ENCODE peak calls at places on chromosomes 13 and 19, in four cellular contexts. F is IMR-90, Z is brain microvascular endothelial cell, R is B cell. A is an unnamed sample.

GRCh38 chr13:65697843-65698242 is 1532.3 kb downstream of the PCDH9 start:
- DNase-seq in R (no peak), F (no peak), Z (no peak), A (no peak)

GRCh38 chr13:111177803-111178389 is 62.8 kb downstream of the ARHGEF7 start:
- DNase-seq in F (peak), R (no peak), Z (peak), A (no peak)

GRCh38 chr13:113646376-113646775 is 11.6 kb downstream of the ATP4B start:
- DNase-seq in R (no peak), F (no peak), Z (no peak), A (no peak)

GRCh38 chr13:109778102-109778542 is 8.3 kb downstream of the IRS2 start:
- DNase-seq in Z (no peak), F (peak), R (no peak), A (no peak)

GRCh38 chr13:45401306-45401705 is 16.9 kb downstream of the SLC25A30 start:
- DNase-seq in R (no peak), F (no peak), Z (no peak), A (no peak)

GRCh38 chr19:11405846-11406643 is 13.1 kb downstream of the RGL3 start:
- DNase-seq in Z (no peak), R (peak), F (no peak), A (peak)

GRCh38 chr13:30714629-30715028 is 20.7 kb upstream of the ALOX5AP start:
- DNase-seq in R (no peak), Z (no peak), F (no peak), A (no peak)

GRCh38 chr19:54420383-54421168 is 5.3 kb downstream of the TTYH1 start:
- DNase-seq in F (no peak), R (no peak), Z (peak), A (no peak)

GRCh38 chr13:87553142-87553541 is 118.0 kb upstream of the SLITRK5 start:
- DNase-seq in Z (no peak), F (no peak), R (no peak), A (no peak)

GRCh38 chr13:42047561-42048322 is 706 bp upstream of the DGKH start:
- DNase-seq in F (peak), Z (peak), R (peak), A (peak)

GRCh38 chr19:35041548-35042055 is at the start of gene HPN:
- DNase-seq in Z (no peak), F (no peak), R (no peak), A (no peak)

GRCh38 chr19:16496613-16496983 is 404 bp downstream of the C19orf44 start:
- DNase-seq in R (no peak), Z (peak), F (peak), A (no peak)

GRCh38 chr19:39858541-39858940 is 12.4 kb upstream of the FBL start:
- DNase-seq in F (peak), Z (no peak), R (no peak), A (no peak)

GRCh38 chr13:36674337-36675212 is 755 bp downstream of the SERTM1 start:
- DNase-seq in F (no peak), R (no peak), Z (no peak), A (peak)

GRCh38 chr13:79451500-79451962 is 29.4 kb upstream of the NDFIP2 start:
- DNase-seq in Z (peak), R (no peak), F (peak), A (peak)

GRCh38 chr19:10936661-10937084 is 8.1 kb downstream of the TIMM29 start:
- DNase-seq in F (peak), Z (peak), R (peak), A (peak)

GRCh38 chr19:18397242-18398202 is at the start of gene LRRC25:
- DNase-seq in R (peak), Z (no peak), F (no peak), A (peak)

GRCh38 chr19:7871530-7872305 is 2.5 kb downstream of the PRR36 start:
- DNase-seq in R (peak), Z (peak), F (peak), A (peak)

GRCh38 chr13:110410906-110411305 is 103.8 kb downstream of the COL4A2 start:
- DNase-seq in Z (no peak), F (no peak), R (no peak), A (no peak)

GRCh38 chr13:45325806-45326205 is 15.2 kb downstream of the TPT1 start:
- DNase-seq in R (no peak), F (peak), Z (peak), A (no peak)

GRCh38 chr19:10911579-10912363 is 16.7 kb downstream of the YIPF2 start:
- DNase-seq in F (no peak), Z (no peak), R (no peak), A (no peak)

GRCh38 chr19:10915511-10916091 is 12.8 kb downstream of the YIPF2 start:
- DNase-seq in R (no peak), Z (peak), F (peak), A (no peak)

GRCh38 chr13:21016487-21016886 is 44.9 kb downstream of the LATS2 start:
- DNase-seq in R (no peak), Z (no peak), F (no peak), A (no peak)

GRCh38 chr19:28859811-28860210 is 353.1 kb downstream of the UQCRFS1 start:
- DNase-seq in Z (no peak), R (no peak), F (no peak), A (no peak)

GRCh38 chr13:75838366-75839017 is 202.4 kb downstream of the LMO7 start:
- DNase-seq in Z (no peak), R (no peak), F (no peak), A (no peak)

GRCh38 chr13:20197361-20197834 is 4.7 kb upstream of the GJB2 start:
- DNase-seq in F (peak), Z (no peak), R (peak), A (peak)

GRCh38 chr13:72970956-72971355 is 87.8 kb upstream of the KLF5 start:
- DNase-seq in R (no peak), F (peak), Z (peak), A (no peak)

GRCh38 chr13:111508902-111509509 is 188.6 kb downstream of the TEX29 start:
- DNase-seq in F (no peak), R (no peak), Z (no peak), A (no peak)

GRCh38 chr19:32651729-32652140 is 23.2 kb downstream of the ANKRD27 start:
- DNase-seq in Z (peak), R (no peak), F (peak), A (no peak)

GRCh38 chr13:106569233-106570095 is 1.5 kb upstream of the ARGLU1 start:
- DNase-seq in Z (no peak), F (no peak), R (no peak), A (no peak)

GRCh38 chr19:45423033-45423588 is 606 bp downstream of the ERCC1 start:
- DNase-seq in F (no peak), R (no peak), Z (no peak), A (no peak)

GRCh38 chr19:55305491-55305890 is 19.6 kb downstream of the TMEM150B start:
- DNase-seq in R (peak), Z (no peak), F (no peak), A (peak)

GRCh38 chr19:47765522-47766358 is 12.8 kb upstream of the SELENOW start:
- DNase-seq in Z (no peak), F (peak), R (peak), A (peak)

GRCh38 chr19:15144046-15144646 is 36.9 kb downstream of the SYDE1 start:
- DNase-seq in Z (no peak), F (no peak), R (no peak), A (no peak)

GRCh38 chr19:2271516-2272103 is 10.4 kb downstream of the PEAK3 start:
- DNase-seq in F (peak), R (no peak), Z (peak), A (no peak)

GRCh38 chr13:48093588-48093987 is 1.3 kb downstream of the MED4 start:
- DNase-seq in R (no peak), F (no peak), Z (no peak), A (no peak)

GRCh38 chr13:73987618-73988017 is 146.6 kb downstream of the KLF12 start:
- DNase-seq in F (no peak), Z (no peak), R (no peak), A (no peak)

GRCh38 chr13:49421391-49421790 is 22.5 kb downstream of the CAB39L start:
- DNase-seq in Z (no peak), F (no peak), R (peak), A (peak)
- TF ChIP-seq CTCF in Z (peak), F (no peak), R (peak), A (no peak)

DNA sequence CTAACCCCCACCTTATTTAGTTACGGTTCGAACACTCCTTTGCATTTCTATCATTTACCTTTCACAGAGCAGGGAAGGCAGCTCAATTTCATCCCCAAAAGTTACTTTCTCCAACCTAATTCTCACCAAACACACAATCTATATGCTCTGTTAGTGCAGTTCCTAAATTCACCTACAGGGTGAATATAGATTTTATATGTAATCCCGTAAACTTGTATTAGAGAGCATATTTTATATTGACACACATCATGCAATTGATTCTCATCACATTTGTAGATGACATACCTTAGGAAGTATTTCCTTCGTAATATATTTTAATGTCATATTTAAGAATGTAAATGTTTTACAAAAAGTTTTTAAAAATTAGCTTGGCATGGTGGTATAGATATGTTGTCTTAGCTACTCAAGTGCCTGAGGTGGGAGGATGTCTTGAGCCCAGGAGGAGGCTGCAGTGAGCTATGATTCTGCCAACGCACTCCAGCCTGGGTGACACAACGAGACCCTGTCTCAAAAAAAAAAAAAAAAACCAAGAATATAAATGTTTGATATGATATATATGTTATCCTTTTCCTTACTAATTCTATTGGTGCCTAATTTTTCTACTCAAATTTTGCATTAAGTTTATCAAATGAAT is 57.3 kb upstream of the TNFRSF19 start:
- DNase-seq in Z (no peak), R (no peak), F (no peak), A (no peak)
- TF ChIP-seq CTCF in Z (peak), R (peak), F (peak), A (no peak)

GRCh38 chr19:41928221-41928683 is at the start of gene ERFL:
- DNase-seq in Z (no peak), F (no peak), R (peak), A (peak)

GRCh38 chr19:41930322-41930722 is 2.1 kb upstream of the ERFL start:
- DNase-seq in Z (no peak), F (no peak), R (no peak), A (no peak)

GRCh38 chr19:41927810-41928192 is 448 bp downstream of the ERFL start:
- DNase-seq in R (peak), Z (no peak), F (no peak), A (no peak)

GRCh38 chr19:41929536-41930071 is 1.4 kb upstream of the ERFL start:
- DNase-seq in R (no peak), Z (no peak), F (no peak), A (no peak)

DNA sequence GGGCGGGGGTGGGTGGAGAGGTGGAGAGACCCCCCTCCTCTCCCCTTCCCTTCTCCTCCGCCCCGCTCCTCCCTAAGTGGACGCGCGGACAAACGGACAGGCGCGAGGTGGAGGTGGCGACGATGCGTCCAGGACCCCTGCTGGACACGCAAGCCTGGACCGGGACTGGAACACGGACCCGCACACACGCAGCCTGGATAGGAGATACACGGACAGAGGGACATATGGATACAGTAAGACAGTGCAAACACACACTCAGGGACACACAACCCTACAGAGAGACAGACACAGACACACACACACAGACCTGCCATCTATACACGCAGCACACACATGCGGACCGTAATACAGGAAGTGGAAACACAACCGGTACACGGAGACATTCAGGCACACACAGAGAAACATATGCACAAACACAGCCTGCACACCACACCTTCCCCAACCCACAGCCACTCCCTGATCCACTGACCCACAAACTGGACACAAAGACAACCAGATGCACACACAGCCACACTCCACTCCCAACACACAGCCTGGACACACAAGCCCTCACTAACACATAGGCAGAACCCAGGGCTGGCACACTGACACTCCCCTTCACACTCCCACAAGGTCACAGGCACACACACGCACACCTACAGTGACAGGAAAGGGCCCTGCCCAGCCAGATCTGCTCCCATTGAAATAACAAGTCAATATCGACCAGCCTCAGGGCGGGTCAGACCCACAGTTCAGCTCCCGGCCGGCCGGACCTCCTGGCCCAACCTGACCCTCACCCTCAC is 696 bp upstream of the ERFL start:
- DNase-seq in R (peak), F (no peak), Z (no peak), A (no peak)
- TF ChIP-seq CTCF in R (no peak), F (no peak), Z (peak), A (no peak)

GRCh38 chr13:31967155-31967554 is 64.4 kb upstream of the FRY start:
- DNase-seq in Z (no peak), F (no peak), R (no peak), A (no peak)
- TF ChIP-seq CTCF in Z (no peak), F (no peak), R (no peak), A (no peak)

GRCh38 chr13:61954092-61954491 is 538.4 kb upstream of the PCDH20 start:
- DNase-seq in F (peak), R (no peak), Z (no peak), A (no peak)
- TF ChIP-seq CTCF in F (no peak), R (no peak), Z (peak), A (no peak)

GRCh38 chr13:95896302-95896701 is 156.9 kb downstream of the UGGT2 start:
- DNase-seq in Z (no peak), R (no peak), F (peak), A (no peak)
- TF ChIP-seq CTCF in Z (no peak), R (no peak), F (no peak), A (no peak)

DNA sequence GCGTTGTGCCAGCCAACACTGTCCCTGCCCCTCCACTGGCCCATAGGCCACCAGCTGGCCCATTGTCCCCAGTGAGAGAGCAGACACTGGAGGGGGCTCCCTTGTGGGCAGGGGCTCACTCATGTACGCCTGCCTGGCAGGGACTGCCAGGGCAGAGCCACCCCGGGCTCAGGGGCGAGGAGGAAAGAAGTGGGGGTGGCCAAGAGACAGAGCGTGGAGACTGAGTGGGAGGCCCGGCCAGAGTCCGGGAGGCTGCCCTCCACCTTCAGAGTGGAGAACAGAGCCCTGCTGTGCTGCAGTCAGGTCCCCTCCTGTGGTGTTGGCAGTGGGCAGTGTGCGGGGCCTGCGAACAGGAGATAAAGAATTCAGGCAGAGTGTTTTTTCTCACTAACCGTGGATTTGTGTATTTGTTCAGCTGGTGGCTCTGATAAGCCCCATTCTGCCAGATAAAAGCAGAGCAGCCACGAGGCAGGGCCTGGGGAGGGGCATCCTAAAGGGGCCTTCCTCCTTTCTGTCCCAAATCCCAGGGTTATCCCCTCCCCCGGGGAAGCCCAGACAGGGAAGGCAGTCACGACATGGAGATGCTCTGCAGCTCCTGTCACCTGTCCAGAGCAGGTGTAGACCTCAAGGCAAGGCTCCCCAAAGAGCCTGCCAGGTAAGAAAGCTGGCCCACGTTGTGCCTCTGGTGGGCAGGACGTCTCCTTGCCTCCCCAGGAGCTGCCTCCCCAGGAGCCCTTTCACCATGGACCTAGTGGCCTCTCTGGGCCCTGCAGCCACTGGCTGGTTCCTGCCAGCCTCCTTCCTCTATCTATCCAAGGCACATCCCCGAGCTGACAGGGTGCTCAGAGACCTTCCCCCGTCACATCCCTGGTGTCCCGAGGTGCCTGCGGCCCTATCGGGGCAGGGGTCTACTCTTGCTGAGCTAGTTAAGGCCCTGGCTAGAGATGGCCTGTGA is 33.0 kb downstream of the LYL1 start:
- DNase-seq in R (no peak), F (no peak), Z (no peak), A (no peak)
- TF ChIP-seq CTCF in R (no peak), F (no peak), Z (peak), A (no peak)

DNA sequence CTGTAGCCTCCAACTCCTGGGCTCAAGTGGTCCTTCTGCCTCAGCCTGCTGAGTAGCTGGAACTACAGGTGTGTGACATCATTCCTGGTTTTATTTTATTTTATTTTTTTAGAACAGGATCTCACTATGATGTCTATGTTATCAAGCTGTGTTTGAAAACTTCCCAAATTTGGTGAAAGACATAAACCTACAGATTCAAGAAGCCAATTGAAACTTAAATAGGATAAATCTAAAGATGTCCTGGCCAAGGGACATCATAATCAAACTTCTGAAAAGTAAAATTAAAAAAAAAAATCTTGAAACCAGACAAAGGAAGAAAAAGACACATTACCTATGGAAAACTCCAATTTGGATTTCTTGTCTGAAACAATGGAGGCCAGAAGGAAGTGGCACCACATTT is 23.1 kb upstream of the PDX1 start:
- DNase-seq in F (no peak), R (no peak), Z (no peak), A (no peak)
- TF ChIP-seq CTCF in F (no peak), R (no peak), Z (no peak), A (no peak)

GRCh38 chr13:33152389-33152788 is 133.2 kb downstream of the STARD13 start:
- DNase-seq in R (no peak), F (no peak), Z (no peak), A (no peak)

GRCh38 chr13:33150662-33151061 is 134.4 kb downstream of the KL start:
- DNase-seq in R (no peak), Z (no peak), F (no peak), A (no peak)

GRCh38 chr13:33154911-33155310 is 130.6 kb downstream of the STARD13 start:
- DNase-seq in R (no peak), Z (no peak), F (no peak), A (no peak)

GRCh38 chr13:33150146-33150545 is 133.9 kb downstream of the KL start:
- DNase-seq in Z (peak), F (peak), R (no peak), A (no peak)

GRCh38 chr13:33153421-33154381 is 131.9 kb downstream of the STARD13 start:
- DNase-seq in Z (peak), R (no peak), F (peak), A (no peak)
- TF ChIP-seq CTCF in Z (peak), R (no peak), F (no peak), A (no peak)

DNA sequence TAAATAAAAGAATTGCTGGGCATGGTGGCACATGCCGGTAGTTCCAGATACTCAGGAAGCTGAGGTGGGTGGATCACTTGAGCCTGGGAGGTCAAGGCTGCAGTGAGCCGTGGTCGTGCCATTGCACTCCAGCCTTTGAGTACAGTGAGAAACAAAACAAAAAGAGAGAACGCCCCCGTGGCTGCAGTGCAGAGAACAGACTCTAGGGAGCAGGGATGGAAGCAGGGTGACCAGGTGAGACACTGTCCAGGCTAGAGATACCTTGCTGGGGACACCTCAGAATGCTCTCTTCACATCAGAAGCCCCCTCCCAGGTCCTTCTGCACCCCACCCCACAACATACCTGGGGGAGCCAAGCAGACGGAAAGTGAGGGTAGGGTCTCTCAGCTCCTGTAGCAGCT is 24.8 kb downstream of the MAP4K1 start:
- DNase-seq in R (no peak), F (no peak), Z (no peak), A (no peak)
- TF ChIP-seq CTCF in R (no peak), F (no peak), Z (peak), A (no peak)

A was measured in GM20000.